ENCODE peak calls at places on chromosome 20, in eight cellular contexts. X is suprapubic skin, G is transverse colon, R is HCT116, B is HL-60, F is K562, Q is stomach, T is Panc1. V is an unnamed sample.

GRCh38 chr20:51507357-51508036 is 35.0 kb downstream of the NFATC2 start:
- DNase-seq in X (no peak), R (no peak), F (no peak), Q (no peak), B (no peak), G (no peak), T (no peak), V (no peak)

GRCh38 chr20:60203451-60203850 is 245.2 kb downstream of the CDH26 start:
- DNase-seq in F (no peak), X (no peak), Q (no peak), R (no peak), G (no peak), T (no peak), B (no peak), V (no peak)

GRCh38 chr20:19813839-19814238 is 55.8 kb downstream of the RIN2 start:
- DNase-seq in Q (no peak), R (no peak), B (no peak), G (no peak), F (no peak), X (no peak), T (no peak), V (no peak)

GRCh38 chr20:25544760-25545159 is 40.6 kb downstream of the NINL start:
- DNase-seq in B (no peak), R (no peak), F (no peak), T (no peak), G (no peak), X (no peak), Q (no peak), V (no peak)

GRCh38 chr20:57627972-57628650 is 7.9 kb upstream of the ZBP1 start:
- DNase-seq in R (no peak), T (no peak), Q (no peak), X (no peak), B (peak), F (no peak), G (peak), V (peak)

GRCh38 chr20:50286174-50286511 is 95.5 kb downstream of the CEBPB start:
- DNase-seq in Q (no peak), X (no peak), T (no peak), G (no peak), B (no peak), R (no peak), F (no peak), V (no peak)

GRCh38 chr20:56483970-56484369 is 15.5 kb downstream of the RTF2 start:
- DNase-seq in X (no peak), B (peak), F (no peak), G (no peak), T (no peak), R (no peak), Q (no peak), V (no peak)

GRCh38 chr20:24799971-24800580 is 149.0 kb upstream of the CST7 start:
- DNase-seq in R (no peak), F (no peak), G (no peak), X (no peak), B (no peak), Q (no peak), T (no peak), V (peak)

GRCh38 chr20:20237093-20237959 is 130.6 kb upstream of the INSM1 start:
- DNase-seq in Q (peak), G (peak), R (peak), F (peak), X (no peak), T (peak), B (no peak), V (no peak)

GRCh38 chr20:49028684-49029083 is 17.4 kb upstream of the CSE1L start:
- DNase-seq in R (no peak), F (peak), T (no peak), X (no peak), G (no peak), Q (no peak), B (no peak), V (no peak)

GRCh38 chr20:11401988-11402387 is 515.7 kb upstream of the BTBD3 start:
- DNase-seq in Q (no peak), X (no peak), B (no peak), R (no peak), T (no peak), F (no peak), G (no peak), V (no peak)

GRCh38 chr20:18092890-18093289 is 35.2 kb upstream of the OVOL2 start:
- DNase-seq in G (no peak), Q (no peak), R (no peak), T (no peak), X (no peak), F (no peak), B (no peak), V (no peak)

GRCh38 chr20:44211177-44212039 is 837 bp upstream of the OSER1 start:
- DNase-seq in X (peak), B (no peak), R (no peak), G (peak), Q (no peak), F (peak), T (no peak), V (peak)

GRCh38 chr20:40813213-40813510 is 124.1 kb upstream of the MAFB start:
- DNase-seq in B (no peak), G (no peak), F (no peak), Q (peak), X (no peak), R (no peak), T (no peak), V (no peak)

GRCh38 chr20:57844626-57845596 is 135.1 kb upstream of the PMEPA1 start:
- DNase-seq in Q (no peak), G (no peak), T (no peak), B (no peak), F (no peak), X (peak), R (no peak), V (no peak)

GRCh38 chr20:25465398-25465797 is 57.9 kb downstream of the GINS1 start:
- DNase-seq in Q (no peak), T (no peak), X (no peak), G (no peak), B (no peak), F (no peak), R (no peak), V (peak)

GRCh38 chr20:55271370-55271769 is 733.9 kb downstream of the CBLN4 start:
- DNase-seq in Q (no peak), T (no peak), R (no peak), X (no peak), B (no peak), F (no peak), G (no peak), V (no peak)

GRCh38 chr20:2108498-2108897 is 6.9 kb downstream of the STK35 start:
- DNase-seq in R (no peak), F (no peak), G (no peak), Q (no peak), X (no peak), B (no peak), T (no peak), V (no peak)

GRCh38 chr20:44501448-44501847 is 20.4 kb downstream of the SERINC3 start:
- DNase-seq in F (no peak), G (no peak), T (no peak), X (no peak), B (no peak), R (no peak), Q (no peak), V (no peak)

GRCh38 chr20:50844430-50845100 is 49.7 kb downstream of the BCAS4 start:
- DNase-seq in X (no peak), R (peak), F (peak), T (no peak), Q (peak), G (no peak), B (no peak), V (no peak)

GRCh38 chr20:51712501-51713212 is 55.5 kb downstream of the ATP9A start:
- DNase-seq in F (no peak), G (no peak), R (peak), T (no peak), X (no peak), Q (no peak), B (no peak), V (no peak)

GRCh38 chr20:58890454-58891075 is 38.0 kb downstream of the GNAS start:
- DNase-seq in R (no peak), G (peak), T (no peak), Q (peak), B (no peak), F (peak), X (peak), V (peak)

GRCh38 chr20:46129955-46130481 is 11.9 kb downstream of the CD40 start:
- DNase-seq in Q (no peak), X (peak), R (no peak), T (no peak), G (no peak), B (no peak), F (no peak), V (peak)

GRCh38 chr20:25269057-25269832 is 21.4 kb downstream of the PYGB start:
- DNase-seq in G (no peak), B (no peak), Q (peak), R (no peak), T (no peak), F (no peak), X (peak), V (peak)

GRCh38 chr20:13546497-13547131 is 92.1 kb downstream of the TASP1 start:
- DNase-seq in T (peak), X (peak), G (peak), B (peak), Q (peak), F (peak), R (peak), V (peak)

GRCh38 chr20:19861147-19861759 is 103.2 kb downstream of the RIN2 start:
- DNase-seq in R (no peak), F (no peak), X (no peak), Q (no peak), T (no peak), B (no peak), G (no peak), V (no peak)

GRCh38 chr20:24648481-24648880 is 179.1 kb downstream of the SYNDIG1 start:
- DNase-seq in F (no peak), R (no peak), T (no peak), Q (no peak), B (no peak), X (no peak), G (no peak), V (peak)

GRCh38 chr20:25083141-25083772 is 1.3 kb upstream of the VSX1 start:
- DNase-seq in G (no peak), F (no peak), X (no peak), Q (no peak), T (no peak), R (no peak), B (no peak), V (peak)

GRCh38 chr20:61173966-61174725 is 77.9 kb upstream of the CDH4 start:
- DNase-seq in X (no peak), Q (no peak), G (no peak), R (no peak), T (no peak), F (no peak), B (no peak), V (no peak)

GRCh38 chr20:50120935-50121693 is 8.2 kb upstream of the UBE2V1 start:
- DNase-seq in F (peak), Q (peak), X (peak), B (no peak), G (peak), R (peak), T (no peak), V (peak)

GRCh38 chr20:528923-529594 is 14.5 kb downstream of the CSNK2A1 start:
- DNase-seq in B (no peak), T (peak), G (no peak), X (no peak), F (no peak), R (peak), Q (no peak), V (no peak)

GRCh38 chr20:9344080-9344920 is 170.1 kb upstream of the LAMP5 start:
- DNase-seq in F (no peak), X (no peak), T (no peak), R (no peak), Q (no peak), B (no peak), G (no peak), V (no peak)

GRCh38 chr20:10228330-10228729 is 9.7 kb downstream of the SNAP25 start:
- DNase-seq in T (no peak), F (no peak), Q (peak), B (no peak), G (no peak), X (no peak), R (no peak), V (no peak)

GRCh38 chr20:51565298-51565697 is 22.8 kb upstream of the NFATC2 start:
- DNase-seq in R (no peak), B (no peak), T (no peak), F (no peak), Q (no peak), X (no peak), G (no peak), V (no peak)

GRCh38 chr20:58760881-58761280 is 68.3 kb downstream of the NPEPL1 start:
- DNase-seq in T (no peak), G (no peak), R (no peak), B (peak), F (no peak), X (no peak), Q (no peak), V (no peak)

GRCh38 chr20:49700411-49701185 is 13.1 kb downstream of the B4GALT5 start:
- DNase-seq in Q (no peak), T (no peak), R (peak), G (no peak), X (no peak), B (peak), F (peak), V (no peak)

DNA sequence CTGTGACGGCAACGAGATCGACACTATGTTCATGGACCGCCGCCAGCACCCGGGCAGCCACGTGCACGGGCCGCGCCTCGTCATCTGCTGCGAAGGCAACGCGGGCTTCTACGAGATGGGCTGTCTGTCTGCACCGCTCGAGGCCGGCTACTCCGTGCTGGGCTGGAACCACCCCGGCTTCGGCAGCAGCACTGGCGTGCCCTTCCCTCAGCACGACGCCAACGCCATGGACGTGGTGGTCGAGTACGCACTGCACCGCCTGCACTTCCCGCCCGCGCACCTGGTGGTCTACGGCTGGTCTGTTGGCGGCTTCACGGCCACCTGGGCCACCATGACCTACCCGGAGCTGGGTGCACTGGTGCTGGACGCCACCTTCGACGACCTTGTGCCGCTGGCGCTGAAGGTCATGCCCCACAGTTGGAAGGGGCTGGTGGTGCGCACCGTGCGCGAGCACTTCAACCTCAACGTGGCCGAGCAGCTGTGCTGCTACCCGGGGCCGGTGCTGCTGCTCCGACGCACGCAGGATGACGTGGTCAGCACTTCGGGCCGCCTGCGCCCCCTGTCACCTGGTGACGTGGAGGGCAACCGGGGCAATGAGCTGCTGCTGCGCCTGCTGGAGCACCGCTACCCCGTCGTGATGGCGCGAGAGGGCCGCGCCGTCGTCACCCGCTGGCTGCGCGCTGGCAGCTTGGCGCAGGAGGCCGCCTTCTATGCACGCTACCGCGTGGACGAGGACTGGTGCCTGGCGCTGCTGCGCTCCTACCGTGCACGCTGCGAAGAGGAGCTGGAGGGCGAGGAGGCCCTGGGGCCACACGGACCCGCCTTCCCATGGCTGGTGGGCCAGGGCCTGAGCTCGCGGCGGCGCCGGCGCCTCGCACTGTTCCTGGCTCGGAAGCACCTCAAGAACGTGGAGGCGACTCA is 943 bp downstream of the ABHD16B start:
- DNase-seq in F (no peak), T (no peak), X (peak), Q (no peak), G (no peak), R (no peak), B (no peak), V (no peak)
- TF ChIP-seq POLR2AphosphoS5 in F (no peak), T (no peak), X (no peak), Q (no peak), G (no peak), R (no peak), B (no peak), V (no peak)

GRCh38 chr20:64093013-64093503 is 8.9 kb upstream of the LKAAEAR1 start:
- DNase-seq in X (no peak), T (no peak), G (no peak), F (peak), R (no peak), Q (no peak), B (no peak), V (no peak)
- H3K27ac ChIP-seq in X (no peak), T (no peak), G (no peak), F (no peak), R (no peak), Q (no peak), B (no peak), V (no peak)

DNA sequence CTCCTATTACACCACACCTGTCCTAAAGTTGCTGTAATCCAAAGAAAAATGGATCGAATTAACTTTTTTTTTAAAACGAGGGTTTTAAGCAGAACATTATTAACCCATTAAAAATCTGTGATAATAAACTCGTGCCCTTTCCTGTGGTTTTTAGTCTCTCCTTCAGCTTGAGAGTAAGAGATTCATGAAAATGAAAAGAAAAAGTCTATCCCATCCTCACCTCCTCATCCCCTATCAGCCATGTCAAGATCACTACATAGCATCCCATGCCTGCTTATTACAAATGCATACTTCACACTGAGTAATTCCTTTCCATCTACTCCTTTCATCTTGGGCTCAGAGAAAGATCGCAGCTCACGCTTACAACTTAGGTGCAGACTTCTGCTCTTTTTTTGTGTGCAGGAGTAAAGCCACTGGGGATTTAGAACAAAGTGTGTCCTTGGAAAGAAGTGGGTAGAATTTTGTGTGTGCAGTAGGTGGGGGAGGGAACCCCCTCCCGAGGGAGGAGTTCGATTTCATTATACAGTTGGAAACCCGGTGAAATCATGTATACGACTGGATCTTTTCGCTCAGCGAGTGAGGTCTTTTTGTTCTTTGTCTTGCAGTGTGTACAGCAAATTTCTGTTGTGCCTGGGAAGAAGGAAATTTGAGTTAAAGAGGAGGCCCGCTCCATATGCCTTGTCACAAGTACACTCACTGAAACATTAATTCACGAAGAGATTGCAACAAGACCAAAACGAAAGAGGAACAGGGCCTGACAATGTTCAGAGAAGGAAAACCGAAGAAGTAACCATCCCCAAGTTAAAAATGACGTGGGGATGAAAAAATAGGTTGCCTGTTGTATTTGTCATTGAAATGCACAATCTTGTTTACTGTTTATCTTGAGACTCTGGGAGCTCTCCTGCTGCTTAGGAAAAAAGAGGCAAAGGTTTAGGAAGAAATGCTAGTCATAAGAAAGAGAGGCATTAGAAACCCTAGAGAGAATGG is 146.5 kb upstream of the ZNF217 start:
- DNase-seq in B (peak), X (no peak), R (no peak), G (no peak), F (peak), Q (no peak), T (peak), V (no peak)
- TF ChIP-seq POLR2AphosphoS5 in B (no peak), X (no peak), R (no peak), G (no peak), F (no peak), Q (no peak), T (peak), V (no peak)

GRCh38 chr20:53774487-53775203 is 181.0 kb upstream of the ZNF217 start:
- DNase-seq in X (no peak), R (peak), B (no peak), G (no peak), T (no peak), Q (no peak), F (no peak), V (no peak)
- H3K27ac ChIP-seq in X (peak), R (peak), B (no peak), G (peak), T (peak), Q (peak), F (no peak), V (no peak)

DNA sequence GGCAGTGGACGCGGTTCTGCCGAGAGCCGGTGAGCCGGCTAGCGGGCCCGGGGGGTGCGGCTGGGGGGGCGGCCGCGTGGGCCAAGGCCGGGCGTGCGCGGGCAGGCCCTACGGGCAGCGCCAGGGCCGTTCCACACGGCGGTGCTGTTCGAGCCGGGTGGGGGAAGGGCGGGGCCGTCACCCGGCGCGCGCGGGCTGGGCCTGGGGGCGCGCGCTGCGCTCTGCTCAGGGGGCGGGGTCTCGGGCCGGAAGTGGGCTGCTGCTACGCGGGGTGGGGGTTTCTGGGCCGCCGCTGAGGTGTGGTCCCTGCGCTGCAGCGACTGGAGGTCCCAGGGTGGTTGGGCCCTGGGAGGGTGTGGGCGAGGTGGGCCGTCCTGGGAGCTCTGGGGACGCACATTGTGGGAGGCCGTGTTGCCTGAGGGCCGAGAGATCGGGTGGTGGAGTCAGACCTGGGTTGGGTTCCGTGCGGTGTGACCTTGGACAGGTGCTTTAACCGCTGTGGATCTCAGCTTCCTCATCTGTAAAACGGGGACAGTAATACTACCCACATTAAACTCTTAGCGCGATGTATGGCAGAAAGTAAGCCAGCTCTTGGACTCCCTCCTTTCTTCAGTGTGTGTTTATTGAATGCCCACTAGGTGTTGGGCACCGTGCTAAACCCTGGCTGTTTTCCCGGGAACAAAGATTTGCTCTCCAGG is 395 bp downstream of the MAPRE1 start:
- DNase-seq in F (peak), X (peak), Q (no peak), R (peak), T (no peak), G (no peak), B (peak), V (peak)
- TF ChIP-seq POLR2AphosphoS5 in F (no peak), X (no peak), Q (no peak), R (peak), T (peak), G (no peak), B (peak), V (peak)